ENCODE peak calls at places on chromosomes 16 and 17, in eight cellular contexts. R is CD4-positive, alpha-beta T cell; J is foreskin melanocyte; K is NCI-H146; Y is HFF-Myc; X is adrenal gland; D is NCI-H2171; A is Kasumi-1. I is an unnamed sample.

GRCh38 chr17:61625564-61625963 is 34.5 kb upstream of the NACA2 start:
- DNase-seq in R (no peak), J (no peak), K (no peak), Y (no peak), X (no peak), D (no peak), A (no peak), I (no peak)

GRCh38 chr16:50567651-50568050 is 19.5 kb downstream of the NKD1 start:
- DNase-seq in R (no peak), J (no peak), K (no peak), Y (no peak), X (no peak), D (no peak), A (no peak), I (no peak)

GRCh38 chr16:67192781-67193260 is 866 bp downstream of the E2F4 start:
- DNase-seq in R (no peak), J (no peak), K (no peak), Y (no peak), X (no peak), D (no peak), A (no peak), I (no peak)

GRCh38 chr17:35406568-35406967 is 25.7 kb downstream of the SLFN12 start:
- DNase-seq in R (no peak), J (no peak), K (no peak), Y (no peak), X (no peak), D (no peak), A (no peak), I (no peak)

GRCh38 chr16:76390476-76390875 is 113.3 kb downstream of the CNTNAP4 start:
- DNase-seq in R (no peak), J (no peak), K (no peak), Y (no peak), X (no peak), D (no peak), A (no peak), I (no peak)

GRCh38 chr17:46862949-46863348 is 11.6 kb downstream of the WNT9B start:
- DNase-seq in R (no peak), J (no peak), K (peak; percentile 23), Y (no peak), X (no peak), D (no peak), A (no peak), I (peak; percentile 69)

GRCh38 chr17:13421581-13421980 is 180.1 kb downstream of the HS3ST3A1 start:
- DNase-seq in R (no peak), J (no peak), K (no peak), Y (no peak), X (no peak), D (no peak), A (no peak), I (no peak)

GRCh38 chr17:70483624-70484023 is 314.3 kb downstream of the KCNJ2 start:
- DNase-seq in R (no peak), J (no peak), K (no peak), Y (no peak), X (no peak), D (no peak), A (no peak), I (no peak)

GRCh38 chr17:75262112-75262606 is 480 bp downstream of the MRPS7 start:
- DNase-seq in R (no peak), J (no peak), K (peak; percentile 50), Y (no peak), X (no peak), D (no peak), A (no peak), I (peak; percentile 43)

GRCh38 chr16:66367968-66368891 is 1.7 kb downstream of the CDH5 start:
- DNase-seq in R (no peak), J (no peak), K (no peak), Y (no peak), X (no peak), D (no peak), A (no peak), I (no peak)

GRCh38 chr17:208429-208828 is 27.0 kb upstream of the DOC2B start:
- DNase-seq in R (no peak), J (no peak), K (no peak), Y (no peak), X (no peak), D (no peak), A (no peak), I (no peak)

GRCh38 chr17:63854709-63855108 is 12.2 kb upstream of the SMARCD2 start:
- DNase-seq in R (no peak), J (no peak), K (no peak), Y (no peak), X (no peak), D (no peak), A (no peak), I (no peak)

GRCh38 chr17:67281053-67281452 is 36.1 kb upstream of the HELZ start:
- DNase-seq in R (no peak), J (no peak), K (no peak), Y (no peak), X (no peak), D (peak; percentile 66), A (no peak), I (peak; percentile 21)

GRCh38 chr16:27724491-27724878 is 174.5 kb downstream of the KATNIP start:
- DNase-seq in R (no peak), J (no peak), K (no peak), Y (no peak), X (peak; percentile 66), D (peak; percentile 69), A (no peak), I (peak; percentile 18)